ENCODE peak calls at places on chromosomes 2 and 18, in seven cellular contexts. P is lung, K is iPS DF 6.9, Q is pancreas, D is neural progenitor cell, J is tibial nerve, A is transverse colon. N is an unnamed sample.
A peak's percentile ranks its signal among the peaks of the same experiment; 100 is the strongest.

GRCh38 chr2:24492283-24493272 is 1.5 kb downstream of the NCOA1 start:
- DNase-seq in K (no peak), Q (no peak), J (peak; percentile 41), A (peak; percentile 15), D (peak; percentile 38), P (peak; percentile 32), N (no peak)

GRCh38 chr2:240233891-240234502 is 93.5 kb upstream of the OTOS start:
- DNase-seq in J (no peak), K (no peak), A (no peak), P (no peak), Q (no peak), D (no peak), N (no peak)

GRCh38 chr18:44464401-44465185 is 216.1 kb upstream of the SETBP1 start:
- DNase-seq in D (no peak), P (no peak), J (no peak), A (no peak), K (no peak), Q (no peak), N (no peak)

GRCh38 chr18:22378672-22379282 is 38.9 kb downstream of the CTAGE1 start:
- DNase-seq in K (peak; percentile 13), D (peak; percentile 67), A (peak; percentile 50), Q (peak; percentile 64), J (no peak), P (no peak), N (peak; percentile 15)

GRCh38 chr2:39996653-39997080 is 217.6 kb upstream of the THUMPD2 start:
- DNase-seq in A (no peak), D (no peak), K (no peak), P (no peak), J (no peak), Q (no peak), N (no peak)

GRCh38 chr2:123040506-123040905 is 984.6 kb upstream of the CNTNAP5 start:
- DNase-seq in P (no peak), D (no peak), J (no peak), A (no peak), K (no peak), Q (no peak), N (no peak)

GRCh38 chr18:24397694-24398365 is at the start of gene OSBPL1A:
- DNase-seq in K (peak; percentile 94), J (peak; percentile 84), D (peak; percentile 98), Q (peak; percentile 96), A (peak; percentile 96), P (peak; percentile 95), N (peak; percentile 66)

GRCh38 chr2:218897394-218898108 is 16.9 kb downstream of the WNT10A start:
- DNase-seq in J (no peak), P (no peak), K (no peak), Q (no peak), D (peak; percentile 40), A (no peak), N (no peak)

GRCh38 chr18:73270919-73271318 is 403.1 kb upstream of the NETO1 start:
- DNase-seq in D (no peak), A (no peak), P (no peak), J (no peak), Q (no peak), K (no peak), N (no peak)

GRCh38 chr2:239246723-239247122 is 154.1 kb downstream of the HDAC4 start:
- DNase-seq in J (no peak), A (peak; percentile 56), P (no peak), Q (peak; percentile 66), K (no peak), D (no peak), N (no peak)

GRCh38 chr18:76980663-76981387 is 151.8 kb downstream of the MBP start:
- DNase-seq in D (no peak), A (no peak), J (no peak), K (no peak), Q (no peak), P (no peak), N (no peak)

GRCh38 chr2:127582863-127583861 is 47.7 kb downstream of the MYO7B start:
- DNase-seq in P (no peak), Q (no peak), J (no peak), K (no peak), D (no peak), A (no peak), N (no peak)

GRCh38 chr2:165901595-165901994 is 52.0 kb downstream of the TTC21B start:
- DNase-seq in K (no peak), Q (no peak), J (no peak), A (no peak), P (no peak), D (no peak), N (no peak)

GRCh38 chr2:41711736-41712135 is 336.1 kb upstream of the PKDCC start:
- DNase-seq in J (no peak), Q (no peak), A (no peak), P (no peak), D (no peak), K (no peak), N (no peak)

GRCh38 chr2:106572541-106573148 is 85.5 kb downstream of the CD8B2 start:
- DNase-seq in J (no peak), P (no peak), D (peak; percentile 60), Q (no peak), A (no peak), K (peak; percentile 31), N (no peak)

GRCh38 chr2:240346015-240346752 is 89.3 kb upstream of the GPC1 start:
- DNase-seq in P (no peak), K (no peak), J (no peak), A (no peak), Q (no peak), D (no peak), N (no peak)

GRCh38 chr2:161746891-161747535 is 122.8 kb downstream of the SLC4A10 start:
- DNase-seq in D (peak; percentile 3), K (no peak), Q (no peak), A (no peak), J (no peak), P (no peak), N (no peak)

GRCh38 chr2:147865560-147865959 is 20.7 kb downstream of the ACVR2A start:
- DNase-seq in Q (no peak), P (no peak), K (no peak), D (no peak), A (no peak), J (no peak), N (no peak)

GRCh38 chr2:105487142-105488069 is 88.6 kb upstream of the FHL2 start:
- DNase-seq in P (no peak), D (no peak), J (peak; percentile 65), K (no peak), Q (no peak), A (no peak), N (no peak)

GRCh38 chr2:145380436-145381017 is 860.6 kb upstream of the ZEB2 start:
- DNase-seq in Q (no peak), D (no peak), K (no peak), A (no peak), P (no peak), J (no peak), N (no peak)

GRCh38 chr2:100940766-100941645 is 61.1 kb upstream of the RPL31 start:
- DNase-seq in K (no peak), A (peak; percentile 31), J (no peak), D (no peak), P (no peak), Q (no peak), N (no peak)

GRCh38 chr2:32965523-32966171 is 18.9 kb downstream of the LTBP1 start:
- DNase-seq in A (no peak), P (no peak), K (no peak), D (no peak), J (no peak), Q (no peak), N (no peak)

GRCh38 chr2:70091816-70092215 is 4.5 kb downstream of the PCBP1 start:
- DNase-seq in D (no peak), Q (no peak), P (no peak), A (no peak), K (no peak), J (no peak), N (no peak)

GRCh38 chr18:76412818-76413565 is 82.0 kb downstream of the ZNF516 start:
- DNase-seq in J (no peak), A (peak; percentile 6), D (no peak), Q (no peak), K (no peak), P (no peak), N (no peak)

DNA sequence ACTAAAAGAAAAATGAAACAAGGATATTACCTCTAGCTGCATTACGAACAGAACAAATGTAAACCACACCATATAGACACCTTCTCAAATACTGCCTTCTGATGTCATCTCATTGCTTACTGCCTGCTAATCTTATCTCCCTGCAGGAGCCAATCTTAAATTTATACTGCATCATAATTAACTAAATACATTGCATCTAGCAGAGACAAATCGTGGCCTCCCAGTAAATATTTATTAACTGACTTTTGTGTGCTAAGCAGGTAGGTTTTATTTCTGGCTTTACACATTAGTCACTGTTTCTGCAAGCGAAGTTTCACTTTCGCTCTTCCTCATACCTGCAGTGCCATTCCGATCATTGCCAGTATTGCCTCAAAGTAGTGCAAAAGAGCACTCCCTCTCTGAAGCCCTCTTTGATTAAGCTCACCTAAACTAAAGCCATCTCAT is 67.5 kb downstream of the SPATS2L start:
- DNase-seq in J (no peak), K (no peak), Q (no peak), P (no peak), D (no peak), A (peak; percentile 21), N (no peak)
- H3K4me1 ChIP-seq in J (peaks cover 25% of the 10 kb centered on the region), K (peaks cover 3% of the 10 kb centered on the region), Q (peaks cover 40% of the 10 kb centered on the region), P (peaks cover 12% of the 10 kb centered on the region), D (peaks cover 11% of the 10 kb centered on the region), A (peaks cover 54% of the 10 kb centered on the region), N (peaks cover 49% of the 10 kb centered on the region)

DNA sequence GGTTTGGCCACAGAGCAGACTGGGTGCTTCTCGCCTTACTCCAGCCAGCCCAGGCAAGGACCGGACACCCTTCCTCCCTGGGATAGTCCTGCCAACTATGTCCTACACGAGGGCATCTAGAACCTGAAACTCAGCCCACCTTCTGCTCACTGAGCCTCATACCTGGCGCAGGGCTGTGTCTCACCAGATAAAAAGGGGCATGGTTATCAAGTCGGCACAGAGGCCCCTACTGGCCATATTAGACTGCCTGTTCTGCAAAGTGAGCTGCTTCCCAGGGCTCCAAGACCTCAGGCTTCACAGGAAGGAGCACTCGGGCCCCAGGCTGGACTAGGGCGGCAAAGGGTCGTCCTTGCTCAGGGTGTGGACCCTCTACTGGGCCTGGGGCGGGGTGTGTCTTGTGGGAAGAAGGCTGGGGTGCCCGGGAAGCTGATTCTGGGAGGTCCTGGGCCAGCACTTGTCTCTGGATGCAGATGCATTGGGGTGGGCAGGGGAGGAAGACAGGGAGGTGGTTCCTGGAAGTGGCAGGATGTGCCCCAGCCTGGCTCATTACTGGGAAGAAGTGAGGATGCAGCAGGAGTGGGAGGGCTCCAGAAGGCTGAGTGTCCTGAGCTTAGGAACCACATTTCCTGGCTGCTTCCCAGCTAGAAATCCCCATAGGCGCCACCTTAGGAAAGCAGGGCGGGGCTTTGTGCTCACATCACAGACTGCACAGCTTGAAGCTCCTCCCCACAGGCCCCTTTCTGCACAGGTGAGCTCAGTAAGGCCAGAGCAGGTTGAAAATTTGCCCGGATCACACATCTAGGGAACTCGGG is 19.6 kb downstream of the EHD3 start:
- DNase-seq in J (no peak), K (no peak), A (no peak), Q (no peak), P (no peak), D (no peak), N (no peak)
- H3K4me3 ChIP-seq in J (no peak overlapping the region), K (no peak overlapping the region), A (no peak overlapping the region), Q (no peak overlapping the region), P (no peak overlapping the region), D (no peak overlapping the region), N (no peak overlapping the region)

GRCh38 chr2:197122821-197123220 is 187.8 kb downstream of the ANKRD44 start:
- DNase-seq in D (no peak), K (no peak), P (no peak), J (no peak), Q (no peak), A (no peak), N (no peak)
- H3K27ac ChIP-seq in D (no peak overlapping the region), K (no peak overlapping the region), P (no peak overlapping the region), J (no peak overlapping the region), Q (no peak overlapping the region), A (no peak overlapping the region), N (no peak overlapping the region)

GRCh38 chr2:68739261-68740183 is 4.9 kb downstream of the ARHGAP25 start:
- DNase-seq in J (no peak), P (no peak), K (no peak), Q (no peak), A (no peak), D (no peak), N (no peak)
- H3K4me1 ChIP-seq in J (peaks cover 13% of the 10 kb centered on the region), P (peaks cover 1% of the 10 kb centered on the region), K (no peaks in the 10 kb centered on the region), Q (no peaks in the 10 kb centered on the region), A (peaks cover 9% of the 10 kb centered on the region), D (no peaks in the 10 kb centered on the region), N (peaks cover 72% of the 10 kb centered on the region)